ENCODE peak calls at places on chromosomes 12 and 14, in four cellular contexts. One of them, this sample, is unnamed. For H3K4me1 and H3K9me3, the result is how much of the 10 kb centered on the place peaks cover.

GRCh38 chr12:115210533-115211252 is 526.7 kb upstream of the TBX3 start:
- DNase-seq in body of pancreas: no peak
- DNase-seq in heart left ventricle: no peak
- DNase-seq in CD4-positive, alpha-beta memory T cell: no peak
- DNase-seq in this sample: no peak

GRCh38 chr14:102434647-102435175 is 72.0 kb downstream of the TECPR2 start:
- DNase-seq in body of pancreas: no peak
- DNase-seq in heart left ventricle: no peak
- DNase-seq in CD4-positive, alpha-beta memory T cell: no peak
- DNase-seq in this sample: no peak

GRCh38 chr12:45634273-45634917 is 95.1 kb upstream of the ARID2 start:
- DNase-seq in body of pancreas: no peak
- DNase-seq in heart left ventricle: no peak
- DNase-seq in CD4-positive, alpha-beta memory T cell: no peak
- DNase-seq in this sample: no peak

GRCh38 chr12:30691122-30691879 is 4.4 kb downstream of the IPO8 start:
- DNase-seq in body of pancreas: no peak
- DNase-seq in heart left ventricle: no peak
- DNase-seq in CD4-positive, alpha-beta memory T cell: no peak
- DNase-seq in this sample: no peak

GRCh38 chr14:35116242-35116641 is 5.5 kb downstream of the PPP2R3C start:
- DNase-seq in body of pancreas: no peak
- DNase-seq in heart left ventricle: no peak
- DNase-seq in CD4-positive, alpha-beta memory T cell: no peak
- DNase-seq in this sample: no peak

GRCh38 chr14:54450535-54450934 is 9.4 kb upstream of the CNIH1 start:
- DNase-seq in body of pancreas: no peak
- DNase-seq in heart left ventricle: no peak
- DNase-seq in CD4-positive, alpha-beta memory T cell: no peak
- DNase-seq in this sample: no peak

GRCh38 chr12:106645074-106645421 is 62.2 kb downstream of the RFX4 start:
- DNase-seq in body of pancreas: peak
- DNase-seq in heart left ventricle: no peak
- DNase-seq in CD4-positive, alpha-beta memory T cell: no peak
- DNase-seq in this sample: no peak

GRCh38 chr14:62409185-62409584 is 636.1 kb downstream of the KCNH5 start:
- DNase-seq in body of pancreas: no peak
- DNase-seq in heart left ventricle: no peak
- DNase-seq in CD4-positive, alpha-beta memory T cell: no peak
- DNase-seq in this sample: no peak

GRCh38 chr12:28869197-28869596 is 279.9 kb upstream of the FAR2 start:
- DNase-seq in body of pancreas: no peak
- DNase-seq in heart left ventricle: no peak
- DNase-seq in CD4-positive, alpha-beta memory T cell: no peak
- DNase-seq in this sample: no peak

GRCh38 chr12:46473634-46474201 is 101.1 kb upstream of the SLC38A2 start:
- DNase-seq in body of pancreas: peak
- DNase-seq in heart left ventricle: peak
- DNase-seq in CD4-positive, alpha-beta memory T cell: no peak
- DNase-seq in this sample: no peak

GRCh38 chr12:127987199-127987901 is 279.6 kb upstream of the TMEM132C start:
- DNase-seq in body of pancreas: no peak
- DNase-seq in heart left ventricle: no peak
- DNase-seq in CD4-positive, alpha-beta memory T cell: no peak
- DNase-seq in this sample: no peak

GRCh38 chr12:114936148-114937099 is 252.4 kb upstream of the TBX3 start:
- DNase-seq in body of pancreas: no peak
- DNase-seq in heart left ventricle: no peak
- DNase-seq in CD4-positive, alpha-beta memory T cell: no peak
- DNase-seq in this sample: no peak

GRCh38 chr14:88454886-88455285 is 69.4 kb downstream of the SPATA7 start:
- DNase-seq in body of pancreas: no peak
- DNase-seq in heart left ventricle: no peak
- DNase-seq in CD4-positive, alpha-beta memory T cell: no peak
- DNase-seq in this sample: no peak

GRCh38 chr14:50082308-50082742 is 34.0 kb downstream of the VCPKMT start:
- DNase-seq in body of pancreas: no peak
- DNase-seq in heart left ventricle: no peak
- DNase-seq in CD4-positive, alpha-beta memory T cell: peak
- DNase-seq in this sample: peak

GRCh38 chr12:22101749-22102243 is 55.8 kb downstream of the CMAS start:
- DNase-seq in body of pancreas: no peak
- DNase-seq in heart left ventricle: no peak
- DNase-seq in CD4-positive, alpha-beta memory T cell: no peak
- DNase-seq in this sample: no peak

GRCh38 chr12:114013601-114014345 is 47.6 kb upstream of the RBM19 start:
- DNase-seq in body of pancreas: no peak
- DNase-seq in heart left ventricle: no peak
- DNase-seq in CD4-positive, alpha-beta memory T cell: no peak
- DNase-seq in this sample: no peak

GRCh38 chr14:39988939-39989338 is 556.7 kb upstream of the FBXO33 start:
- DNase-seq in body of pancreas: no peak
- DNase-seq in heart left ventricle: no peak
- DNase-seq in CD4-positive, alpha-beta memory T cell: no peak
- DNase-seq in this sample: no peak

GRCh38 chr12:28086521-28086920 is 103.7 kb upstream of the CCDC91 start:
- DNase-seq in body of pancreas: no peak
- DNase-seq in heart left ventricle: no peak
- DNase-seq in CD4-positive, alpha-beta memory T cell: no peak
- DNase-seq in this sample: no peak

GRCh38 chr12:1594045-1594294 is 411 bp downstream of the FBXL14 start:
- DNase-seq in body of pancreas: peak
- DNase-seq in heart left ventricle: peak
- DNase-seq in CD4-positive, alpha-beta memory T cell: no peak
- DNase-seq in this sample: no peak

GRCh38 chr12:5988088-5988487 is 43.0 kb upstream of the ANO2 start:
- DNase-seq in body of pancreas: no peak
- DNase-seq in heart left ventricle: no peak
- DNase-seq in CD4-positive, alpha-beta memory T cell: no peak
- DNase-seq in this sample: no peak

GRCh38 chr14:100263141-100263540 is 24.2 kb downstream of the YY1 start:
- DNase-seq in body of pancreas: no peak
- DNase-seq in heart left ventricle: no peak
- DNase-seq in CD4-positive, alpha-beta memory T cell: no peak
- DNase-seq in this sample: no peak

GRCh38 chr12:65204886-65205525 is 35.6 kb downstream of the LEMD3 start:
- DNase-seq in body of pancreas: no peak
- DNase-seq in heart left ventricle: no peak
- DNase-seq in CD4-positive, alpha-beta memory T cell: no peak
- DNase-seq in this sample: no peak

GRCh38 chr12:115541891-115542361 is 735.6 kb downstream of the MED13L start:
- DNase-seq in body of pancreas: no peak
- DNase-seq in heart left ventricle: no peak
- DNase-seq in CD4-positive, alpha-beta memory T cell: no peak
- DNase-seq in this sample: no peak

GRCh38 chr12:53365245-53365904 is 14.6 kb upstream of the SP1 start:
- DNase-seq in body of pancreas: no peak
- DNase-seq in heart left ventricle: no peak
- DNase-seq in CD4-positive, alpha-beta memory T cell: no peak
- DNase-seq in this sample: no peak

GRCh38 chr14:26282578-26282977 is 315.3 kb downstream of the NOVA1 start:
- DNase-seq in body of pancreas: no peak
- DNase-seq in heart left ventricle: no peak
- DNase-seq in CD4-positive, alpha-beta memory T cell: no peak
- DNase-seq in this sample: no peak

GRCh38 chr14:89255852-89256251 is 161.2 kb downstream of the FOXN3 start:
- DNase-seq in body of pancreas: no peak
- DNase-seq in heart left ventricle: no peak
- DNase-seq in CD4-positive, alpha-beta memory T cell: no peak
- DNase-seq in this sample: no peak

GRCh38 chr12:109393437-109394345 is 46.0 kb downstream of the MYO1H start:
- DNase-seq in body of pancreas: peak
- DNase-seq in heart left ventricle: no peak
- DNase-seq in CD4-positive, alpha-beta memory T cell: peak
- DNase-seq in this sample: peak

GRCh38 chr12:3712209-3712992 is 40.5 kb downstream of the CRACR2A start:
- DNase-seq in body of pancreas: no peak
- DNase-seq in heart left ventricle: no peak
- DNase-seq in CD4-positive, alpha-beta memory T cell: no peak
- DNase-seq in this sample: no peak

GRCh38 chr14:104680806-104681688 is 8.4 kb upstream of the INF2 start:
- DNase-seq in body of pancreas: peak
- DNase-seq in heart left ventricle: peak
- DNase-seq in CD4-positive, alpha-beta memory T cell: no peak
- DNase-seq in this sample: no peak
- H3K4me1 ChIP-seq in body of pancreas: under half
- H3K4me1 ChIP-seq in heart left ventricle: half or more
- H3K4me1 ChIP-seq in CD4-positive, alpha-beta memory T cell: under half
- H3K4me1 ChIP-seq in this sample: under half

DNA sequence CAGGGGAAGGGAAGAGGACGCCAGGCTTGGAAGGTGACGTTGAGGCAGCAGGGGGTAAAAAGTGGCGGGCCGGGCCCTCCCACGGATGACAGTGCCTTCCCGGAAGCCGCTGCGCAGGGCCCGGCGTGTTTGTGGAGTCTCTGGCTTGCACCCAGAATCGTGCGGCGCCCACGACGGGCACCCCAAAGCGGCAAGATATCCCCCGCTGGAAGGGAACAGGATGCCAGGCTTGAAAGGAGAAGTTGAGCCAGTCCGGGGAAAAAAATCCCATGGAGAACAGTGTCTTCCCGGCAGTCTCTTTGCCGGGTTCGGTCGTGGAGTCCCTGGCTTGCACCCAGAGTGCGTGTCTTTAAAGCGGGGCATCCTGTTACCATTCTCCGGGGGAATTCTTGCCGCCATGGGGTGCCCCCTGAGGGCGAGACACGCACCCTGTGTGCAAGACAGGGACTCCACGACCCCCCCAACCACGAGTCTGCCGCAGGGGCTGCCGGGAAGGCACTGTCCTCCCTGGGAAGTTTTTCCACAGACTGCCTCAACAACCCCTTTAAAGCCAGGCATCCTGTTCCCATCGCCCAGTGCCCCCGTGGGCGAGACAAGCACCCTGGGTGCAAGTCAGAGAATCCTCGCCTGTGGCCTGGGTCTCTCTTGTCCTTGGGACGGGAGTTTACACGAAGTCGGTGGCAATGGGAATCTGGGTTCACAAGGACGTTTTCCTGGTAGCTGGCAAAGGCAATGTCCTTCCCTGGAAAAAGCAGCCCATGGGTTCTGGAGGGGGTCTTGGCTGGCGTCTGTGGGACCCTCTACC is 156.1 kb upstream of the ALG10B start:
- DNase-seq in body of pancreas: no peak
- DNase-seq in heart left ventricle: no peak
- DNase-seq in CD4-positive, alpha-beta memory T cell: no peak
- DNase-seq in this sample: no peak
- H3K9me3 ChIP-seq in body of pancreas: under half
- H3K9me3 ChIP-seq in heart left ventricle: under half
- H3K9me3 ChIP-seq in CD4-positive, alpha-beta memory T cell: under half
- H3K9me3 ChIP-seq in this sample: under half

GRCh38 chr14:20400965-20401593 is 12.2 kb downstream of the TEP1 start:
- DNase-seq in body of pancreas: no peak
- DNase-seq in heart left ventricle: no peak
- DNase-seq in CD4-positive, alpha-beta memory T cell: no peak
- DNase-seq in this sample: no peak
- H3K4me1 ChIP-seq in body of pancreas: under half
- H3K4me1 ChIP-seq in heart left ventricle: under half
- H3K4me1 ChIP-seq in CD4-positive, alpha-beta memory T cell: under half
- H3K4me1 ChIP-seq in this sample: under half

GRCh38 chr12:38253778-38254177 is 62.8 kb upstream of the ALG10B start:
- DNase-seq in body of pancreas: no peak
- DNase-seq in heart left ventricle: no peak
- DNase-seq in CD4-positive, alpha-beta memory T cell: no peak
- DNase-seq in this sample: no peak
- H3K9me3 ChIP-seq in body of pancreas: under half
- H3K9me3 ChIP-seq in heart left ventricle: under half
- H3K9me3 ChIP-seq in CD4-positive, alpha-beta memory T cell: under half
- H3K9me3 ChIP-seq in this sample: under half

This sample was measured in effector memory CD4-positive, alpha-beta T cell.